ENCODE peak calls at places on chromosome 22, in seven cellular contexts. One of them, this sample, is unnamed.

GRCh38 chr22:47558828-47559700 is 796.6 kb downstream of the TBC1D22A start:
- DNase-seq in neural crest cell: no peak
- DNase-seq in GM20000: no peak
- DNase-seq in lung: no peak
- DNase-seq in GM12864: no peak
- DNase-seq in spleen: no peak
- DNase-seq in endothelial cell: no peak
- DNase-seq in this sample: no peak

GRCh38 chr22:21837184-21837979 is 30.1 kb downstream of the MAPK1 start:
- DNase-seq in GM20000: no peak
- DNase-seq in spleen: no peak
- DNase-seq in GM12864: no peak
- DNase-seq in neural crest cell: no peak
- DNase-seq in endothelial cell: peak
- DNase-seq in lung: no peak
- DNase-seq in this sample: no peak

GRCh38 chr22:49998718-49999062 is 13.9 kb downstream of the IL17REL start:
- DNase-seq in spleen: no peak
- DNase-seq in lung: no peak
- DNase-seq in neural crest cell: no peak
- DNase-seq in GM20000: no peak
- DNase-seq in GM12864: no peak
- DNase-seq in endothelial cell: no peak
- DNase-seq in this sample: no peak

GRCh38 chr22:39207141-39208012 is 37.4 kb downstream of the PDGFB start:
- DNase-seq in lung: no peak
- DNase-seq in spleen: peak
- DNase-seq in neural crest cell: no peak
- DNase-seq in GM20000: no peak
- DNase-seq in endothelial cell: no peak
- DNase-seq in GM12864: no peak
- DNase-seq in this sample: no peak

GRCh38 chr22:33787645-33788456 is 132.4 kb downstream of the LARGE1 start:
- DNase-seq in endothelial cell: no peak
- DNase-seq in lung: no peak
- DNase-seq in GM20000: peak
- DNase-seq in GM12864: peak
- DNase-seq in neural crest cell: no peak
- DNase-seq in spleen: no peak
- DNase-seq in this sample: peak

GRCh38 chr22:50146440-50147228 is 23.9 kb upstream of the PANX2 start:
- DNase-seq in neural crest cell: no peak
- DNase-seq in endothelial cell: no peak
- DNase-seq in GM12864: no peak
- DNase-seq in spleen: no peak
- DNase-seq in GM20000: no peak
- DNase-seq in lung: peak
- DNase-seq in this sample: no peak

GRCh38 chr22:26559961-26560575 is 29.9 kb downstream of the TPST2 start:
- DNase-seq in GM20000: no peak
- DNase-seq in neural crest cell: no peak
- DNase-seq in endothelial cell: no peak
- DNase-seq in spleen: no peak
- DNase-seq in lung: no peak
- DNase-seq in GM12864: no peak
- DNase-seq in this sample: no peak

GRCh38 chr22:35894937-35895708 is 133.5 kb downstream of the RBFOX2 start:
- DNase-seq in lung: no peak
- DNase-seq in endothelial cell: no peak
- DNase-seq in neural crest cell: no peak
- DNase-seq in GM12864: no peak
- DNase-seq in GM20000: no peak
- DNase-seq in spleen: no peak
- DNase-seq in this sample: no peak

GRCh38 chr22:49960967-49961600 is 512 bp downstream of the PIM3 start:
- DNase-seq in spleen: peak
- DNase-seq in lung: peak
- DNase-seq in GM12864: no peak
- DNase-seq in neural crest cell: no peak
- DNase-seq in GM20000: peak
- DNase-seq in endothelial cell: no peak
- DNase-seq in this sample: peak

GRCh38 chr22:38618682-38619081 is 37.5 kb downstream of the FAM227A start:
- DNase-seq in GM20000: no peak
- DNase-seq in endothelial cell: no peak
- DNase-seq in neural crest cell: no peak
- DNase-seq in spleen: no peak
- DNase-seq in lung: no peak
- DNase-seq in GM12864: no peak
- DNase-seq in this sample: no peak

GRCh38 chr22:36998620-36999351 is 20.5 kb downstream of the TST start:
- DNase-seq in lung: no peak
- DNase-seq in spleen: no peak
- DNase-seq in GM20000: no peak
- DNase-seq in neural crest cell: no peak
- DNase-seq in endothelial cell: no peak
- DNase-seq in GM12864: no peak
- DNase-seq in this sample: no peak
- TF ChIP-seq CTCF in lung: no peak
- TF ChIP-seq CTCF in spleen: no peak
- TF ChIP-seq CTCF in GM20000: peak
- TF ChIP-seq CTCF in neural crest cell: no peak
- TF ChIP-seq CTCF in endothelial cell: no peak
- TF ChIP-seq CTCF in GM12864: peak
- TF ChIP-seq CTCF in this sample: no peak

GRCh38 chr22:29814003-29814402 is 24.1 kb downstream of the ASCC2 start:
- DNase-seq in GM20000: no peak
- DNase-seq in spleen: no peak
- DNase-seq in lung: no peak
- DNase-seq in endothelial cell: no peak
- DNase-seq in GM12864: no peak
- DNase-seq in neural crest cell: no peak
- DNase-seq in this sample: no peak
- TF ChIP-seq CTCF in GM20000: no peak
- TF ChIP-seq CTCF in spleen: no peak
- TF ChIP-seq CTCF in lung: no peak
- TF ChIP-seq CTCF in endothelial cell: no peak
- TF ChIP-seq CTCF in GM12864: no peak
- TF ChIP-seq CTCF in neural crest cell: no peak
- TF ChIP-seq CTCF in this sample: no peak

GRCh38 chr22:19787849-19788141 is 27.2 kb downstream of the TBX1 start:
- DNase-seq in GM20000: no peak
- DNase-seq in endothelial cell: no peak
- DNase-seq in neural crest cell: no peak
- DNase-seq in lung: no peak
- DNase-seq in spleen: peak
- DNase-seq in GM12864: no peak
- DNase-seq in this sample: no peak
- TF ChIP-seq CTCF in GM20000: no peak
- TF ChIP-seq CTCF in endothelial cell: no peak
- TF ChIP-seq CTCF in neural crest cell: no peak
- TF ChIP-seq CTCF in lung: no peak
- TF ChIP-seq CTCF in spleen: no peak
- TF ChIP-seq CTCF in GM12864: no peak
- TF ChIP-seq CTCF in this sample: no peak

GRCh38 chr22:29313126-29314071 is 2.1 kb downstream of the RASL10A start:
- DNase-seq in spleen: peak
- DNase-seq in endothelial cell: no peak
- DNase-seq in GM12864: no peak
- DNase-seq in GM20000: peak
- DNase-seq in neural crest cell: no peak
- DNase-seq in lung: no peak
- DNase-seq in this sample: no peak
- TF ChIP-seq CTCF in spleen: peak
- TF ChIP-seq CTCF in endothelial cell: peak
- TF ChIP-seq CTCF in GM12864: peak
- TF ChIP-seq CTCF in GM20000: peak
- TF ChIP-seq CTCF in neural crest cell: peak
- TF ChIP-seq CTCF in lung: no peak
- TF ChIP-seq CTCF in this sample: peak

DNA sequence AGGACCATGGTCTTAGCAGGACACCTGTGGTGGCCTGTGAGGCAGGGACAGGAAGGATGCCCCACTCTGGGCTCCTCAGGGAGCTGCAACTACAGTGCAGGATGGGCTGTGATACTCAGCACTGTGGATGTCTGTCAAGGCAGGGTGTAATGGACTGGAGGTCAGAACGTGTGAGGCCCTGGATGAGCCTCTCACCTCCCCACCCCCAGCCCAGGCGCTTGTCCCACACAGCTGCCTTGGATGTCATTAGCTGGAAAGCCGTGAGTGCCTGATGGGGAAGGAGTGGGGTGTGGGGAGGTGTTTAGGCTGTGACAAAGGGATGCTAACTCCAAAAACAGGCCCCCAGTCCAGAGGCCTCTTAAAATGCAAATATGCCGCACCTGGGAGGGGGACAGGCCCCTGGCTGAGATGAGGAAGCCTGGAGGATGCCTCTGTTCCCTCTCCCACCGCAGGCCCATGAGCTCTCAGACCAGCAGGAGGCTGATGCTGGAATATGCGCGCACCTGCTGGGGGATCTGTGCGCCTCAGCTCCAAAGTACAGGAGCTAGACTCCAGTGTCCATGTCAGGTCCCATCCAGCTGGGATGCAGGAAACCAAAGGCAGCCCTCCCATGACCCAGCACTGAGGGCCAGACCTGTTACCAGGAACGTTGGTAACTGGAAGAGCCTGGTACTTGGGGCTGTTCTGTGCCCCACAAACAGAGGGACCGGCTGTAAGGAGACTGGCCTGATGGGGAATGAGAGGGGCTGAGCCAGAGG is 25.1 kb downstream of the RSPH14 start:
- DNase-seq in endothelial cell: no peak
- DNase-seq in lung: no peak
- DNase-seq in GM12864: no peak
- DNase-seq in neural crest cell: no peak
- DNase-seq in spleen: no peak
- DNase-seq in GM20000: no peak
- DNase-seq in this sample: no peak
- TF ChIP-seq CTCF in endothelial cell: no peak
- TF ChIP-seq CTCF in lung: no peak
- TF ChIP-seq CTCF in GM12864: no peak
- TF ChIP-seq CTCF in neural crest cell: no peak
- TF ChIP-seq CTCF in spleen: no peak
- TF ChIP-seq CTCF in GM20000: no peak
- TF ChIP-seq CTCF in this sample: no peak

DNA sequence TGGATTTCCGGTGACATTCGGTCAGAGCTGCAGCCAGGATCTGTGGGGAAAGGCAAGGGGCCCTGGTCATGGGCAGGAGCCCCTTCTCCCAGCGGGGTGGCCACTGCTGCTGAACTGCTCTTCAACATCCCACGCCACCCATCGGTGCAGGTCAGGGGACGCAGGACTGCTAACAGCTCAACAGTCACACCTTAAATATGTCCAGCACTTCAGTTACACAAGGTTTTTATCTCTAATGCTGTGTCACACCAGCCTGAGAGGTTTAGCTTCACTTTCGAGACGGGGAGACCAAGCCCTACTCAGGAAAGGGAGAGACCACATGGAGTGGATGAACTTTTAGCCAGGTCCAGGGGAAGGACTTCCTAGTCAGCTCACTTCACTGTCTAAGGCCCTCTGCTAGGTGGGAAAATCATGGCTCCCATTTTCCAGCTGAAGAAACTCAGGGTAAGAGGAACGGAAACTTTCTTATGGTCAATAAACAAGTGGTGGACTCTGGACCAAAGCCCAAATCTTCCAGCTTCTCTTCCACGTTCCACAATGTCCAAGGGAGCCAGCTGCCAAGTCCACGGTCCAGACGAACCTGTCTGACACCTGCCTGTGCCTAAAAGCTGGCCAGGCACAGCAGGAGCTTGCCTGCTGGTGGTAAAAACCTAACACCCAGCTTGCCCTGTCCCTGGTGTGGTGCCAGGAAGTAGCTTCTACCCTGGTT is 21.0 kb upstream of the CHADL start:
- DNase-seq in GM12864: no peak
- DNase-seq in neural crest cell: no peak
- DNase-seq in GM20000: no peak
- DNase-seq in spleen: no peak
- DNase-seq in endothelial cell: no peak
- DNase-seq in lung: no peak
- DNase-seq in this sample: no peak
- TF ChIP-seq CTCF in GM12864: no peak
- TF ChIP-seq CTCF in neural crest cell: no peak
- TF ChIP-seq CTCF in GM20000: no peak
- TF ChIP-seq CTCF in spleen: no peak
- TF ChIP-seq CTCF in endothelial cell: no peak
- TF ChIP-seq CTCF in lung: no peak
- TF ChIP-seq CTCF in this sample: no peak

GRCh38 chr22:43631201-43631600 is 180.9 kb downstream of the EFCAB6 start:
- DNase-seq in spleen: no peak
- DNase-seq in lung: no peak
- DNase-seq in endothelial cell: no peak
- DNase-seq in neural crest cell: no peak
- DNase-seq in GM20000: no peak
- DNase-seq in GM12864: no peak
- DNase-seq in this sample: no peak

GRCh38 chr22:43633631-43634030 is 178.5 kb downstream of the EFCAB6 start:
- DNase-seq in GM20000: no peak
- DNase-seq in endothelial cell: no peak
- DNase-seq in spleen: no peak
- DNase-seq in neural crest cell: no peak
- DNase-seq in lung: no peak
- DNase-seq in GM12864: no peak
- DNase-seq in this sample: no peak

GRCh38 chr22:43630451-43630850 is 181.7 kb downstream of the EFCAB6 start:
- DNase-seq in spleen: no peak
- DNase-seq in lung: no peak
- DNase-seq in GM12864: no peak
- DNase-seq in endothelial cell: no peak
- DNase-seq in GM20000: no peak
- DNase-seq in neural crest cell: no peak
- DNase-seq in this sample: no peak

GRCh38 chr22:43634316-43634715 is 177.8 kb downstream of the EFCAB6 start:
- DNase-seq in GM12864: no peak
- DNase-seq in endothelial cell: no peak
- DNase-seq in neural crest cell: no peak
- DNase-seq in spleen: no peak
- DNase-seq in GM20000: no peak
- DNase-seq in lung: no peak
- DNase-seq in this sample: no peak

GRCh38 chr22:43631846-43632245 is 180.3 kb downstream of the EFCAB6 start:
- DNase-seq in neural crest cell: no peak
- DNase-seq in lung: no peak
- DNase-seq in GM12864: no peak
- DNase-seq in spleen: no peak
- DNase-seq in endothelial cell: no peak
- DNase-seq in GM20000: no peak
- DNase-seq in this sample: no peak
- TF ChIP-seq CTCF in neural crest cell: no peak
- TF ChIP-seq CTCF in lung: no peak
- TF ChIP-seq CTCF in GM12864: no peak
- TF ChIP-seq CTCF in spleen: no peak
- TF ChIP-seq CTCF in endothelial cell: no peak
- TF ChIP-seq CTCF in GM20000: no peak
- TF ChIP-seq CTCF in this sample: no peak

DNA sequence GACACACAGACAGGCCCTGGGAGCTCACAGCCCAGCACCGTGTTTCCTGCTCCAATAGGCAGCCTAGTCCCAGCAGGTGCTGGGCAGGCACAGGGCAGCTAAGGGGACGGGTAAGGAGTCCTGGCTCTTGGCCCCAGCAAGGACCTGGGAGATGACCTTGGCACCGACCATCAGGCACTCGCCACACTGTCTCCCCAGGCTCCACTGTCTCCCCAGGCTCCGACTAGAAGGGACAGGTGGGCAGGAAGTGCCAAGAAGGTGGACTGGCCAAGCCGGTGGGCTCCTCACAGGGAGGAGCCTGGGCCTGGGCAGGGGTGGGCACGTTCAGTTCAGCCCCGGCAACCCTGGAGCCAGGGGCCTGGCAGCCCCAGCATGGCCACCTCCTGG is 193.9 kb downstream of the IGLL1 start:
- DNase-seq in spleen: no peak
- DNase-seq in GM12864: no peak
- DNase-seq in GM20000: no peak
- DNase-seq in neural crest cell: no peak
- DNase-seq in endothelial cell: no peak
- DNase-seq in lung: no peak
- DNase-seq in this sample: no peak
- TF ChIP-seq CTCF in spleen: no peak
- TF ChIP-seq CTCF in GM12864: no peak
- TF ChIP-seq CTCF in GM20000: no peak
- TF ChIP-seq CTCF in neural crest cell: no peak
- TF ChIP-seq CTCF in endothelial cell: no peak
- TF ChIP-seq CTCF in lung: no peak
- TF ChIP-seq CTCF in this sample: no peak

This sample was measured in GM12865.